ENCODE peak calls at places on chromosomes 5 and 9, in six cellular contexts. A is K562, W is SK-N-SH, D is esophagus muscularis mucosa, Q is stomach, J is A549. N is an unnamed sample.

GRCh38 chr5:134530375-134531077 is 5.1 kb downstream of the JADE2 start:
- DNase-seq in A (no peak), W (no peak), D (no peak), Q (peak), J (no peak), N (no peak)

GRCh38 chr5:892390-893136 is at the start of the genes BRD9 and TRIP13:
- DNase-seq in A (peak), W (peak), D (no peak), Q (peak), J (peak), N (peak)

GRCh38 chr5:14341571-14342225 is 198.6 kb downstream of the TRIO start:
- DNase-seq in A (no peak), W (no peak), D (no peak), Q (no peak), J (no peak), N (no peak)

GRCh38 chr5:36099748-36100147 is 33.1 kb upstream of the UGT3A2 start:
- DNase-seq in A (no peak), W (no peak), D (no peak), Q (no peak), J (no peak), N (no peak)

GRCh38 chr9:88308831-88309230 is 79.4 kb upstream of the SPIN1 start:
- DNase-seq in A (no peak), W (no peak), D (no peak), Q (no peak), J (no peak), N (no peak)

GRCh38 chr9:135069556-135070197 is 17.8 kb upstream of the OLFM1 start:
- DNase-seq in A (no peak), W (no peak), D (no peak), Q (no peak), J (no peak), N (peak)

GRCh38 chr5:105146867-105147266 is 1584.3 kb upstream of the NUDT12 start:
- DNase-seq in A (no peak), W (no peak), D (no peak), Q (no peak), J (no peak), N (no peak)

GRCh38 chr5:72036951-72037350 is 70.3 kb upstream of the MAP1B start:
- DNase-seq in A (no peak), W (no peak), D (no peak), Q (no peak), J (no peak), N (no peak)

GRCh38 chr5:132788508-132788907 is 11.5 kb upstream of the SEPTIN8 start:
- DNase-seq in A (peak), W (no peak), D (no peak), Q (no peak), J (no peak), N (no peak)

GRCh38 chr5:44246986-44247385 is 142.2 kb downstream of the FGF10 start:
- DNase-seq in A (no peak), W (no peak), D (no peak), Q (no peak), J (no peak), N (no peak)

GRCh38 chr5:100791376-100791775 is 111.7 kb downstream of the ST8SIA4 start:
- DNase-seq in A (no peak), W (no peak), D (no peak), Q (no peak), J (no peak), N (no peak)

GRCh38 chr5:1769752-1770442 is 29.7 kb downstream of the MRPL36 start:
- DNase-seq in A (no peak), W (no peak), D (no peak), Q (no peak), J (no peak), N (no peak)

GRCh38 chr5:31889131-31889561 is 250.2 kb downstream of the PDZD2 start:
- DNase-seq in A (no peak), W (no peak), D (no peak), Q (peak), J (no peak), N (no peak)

GRCh38 chr5:82004511-82004910 is 32.7 kb downstream of the ATG10 start:
- DNase-seq in A (no peak), W (no peak), D (no peak), Q (no peak), J (peak), N (no peak)

GRCh38 chr5:53991942-53992341 is 318.4 kb downstream of the ARL15 start:
- DNase-seq in A (peak), W (no peak), D (no peak), Q (no peak), J (peak), N (no peak)

GRCh38 chr5:14809369-14810144 is 62.0 kb downstream of the ANKH start:
- DNase-seq in A (peak), W (no peak), D (no peak), Q (peak), J (peak), N (peak)

GRCh38 chr9:89527084-89527483 is 29.2 kb upstream of the SEMA4D start:
- DNase-seq in A (no peak), W (no peak), D (no peak), Q (peak), J (no peak), N (peak)

GRCh38 chr5:145295236-145295635 is 539.9 kb downstream of the PRELID2 start:
- DNase-seq in A (no peak), W (no peak), D (no peak), Q (no peak), J (no peak), N (no peak)

GRCh38 chr9:81082251-81082650 is 607.1 kb downstream of the TLE1 start:
- DNase-seq in A (no peak), W (no peak), D (no peak), Q (no peak), J (no peak), N (no peak)

GRCh38 chr5:68505917-68506860 is 290.6 kb downstream of the PIK3R1 start:
- DNase-seq in A (peak), W (no peak), D (no peak), Q (no peak), J (peak), N (no peak)

GRCh38 chr5:69531010-69531785 is 28.8 kb upstream of the GTF2H2C start:
- DNase-seq in A (no peak), W (no peak), D (no peak), Q (peak), J (no peak), N (no peak)

GRCh38 chr5:108623826-108624225 is 123.9 kb upstream of the FER start:
- DNase-seq in A (no peak), W (no peak), D (no peak), Q (no peak), J (no peak), N (no peak)

GRCh38 chr5:113029614-113030013 is 53.0 kb downstream of the DCP2 start:
- DNase-seq in A (no peak), W (no peak), D (no peak), Q (no peak), J (no peak), N (no peak)

GRCh38 chr9:18477719-18478118 is 3.8 kb downstream of the ADAMTSL1 start:
- DNase-seq in A (no peak), W (no peak), D (no peak), Q (no peak), J (no peak), N (no peak)

GRCh38 chr9:134328841-134329575 is 2.8 kb downstream of the RXRA start:
- DNase-seq in A (no peak), W (no peak), D (no peak), Q (peak), J (no peak), N (peak)

GRCh38 chr9:133916159-133916541 is 76.0 kb downstream of the VAV2 start:
- DNase-seq in A (no peak), W (no peak), D (no peak), Q (no peak), J (no peak), N (no peak)

GRCh38 chr5:144162686-144163085 is 7.8 kb downstream of the YIPF5 start:
- DNase-seq in A (no peak), W (no peak), D (no peak), Q (no peak), J (no peak), N (no peak)

GRCh38 chr9:79757906-79758669 is 186.3 kb downstream of the TLE4 start:
- DNase-seq in A (no peak), W (no peak), D (no peak), Q (no peak), J (peak), N (no peak)

GRCh38 chr5:148939676-148940075 is 113.3 kb downstream of the ADRB2 start:
- DNase-seq in A (no peak), W (no peak), D (no peak), Q (no peak), J (peak), N (no peak)

GRCh38 chr5:171965740-171966139 is 40.7 kb downstream of the FBXW11 start:
- DNase-seq in A (no peak), W (no peak), D (no peak), Q (no peak), J (no peak), N (no peak)

GRCh38 chr5:161546463-161547301 is at the start of gene GABRB2:
- DNase-seq in A (peak), W (peak), D (no peak), Q (peak), J (peak), N (peak)

GRCh38 chr9:107229146-107229545 is 53.9 kb upstream of the RAD23B start:
- DNase-seq in A (no peak), W (no peak), D (peak), Q (no peak), J (no peak), N (no peak)

GRCh38 chr5:95261369-95262175 is 23.3 kb downstream of the MCTP1 start:
- DNase-seq in A (peak), W (no peak), D (no peak), Q (no peak), J (peak), N (no peak)

GRCh38 chr5:1542755-1543154 is 19.0 kb upstream of the LPCAT1 start:
- DNase-seq in A (no peak), W (no peak), D (no peak), Q (peak), J (peak), N (peak)

GRCh38 chr5:173718469-173718868 is 102.0 kb upstream of the BOD1 start:
- DNase-seq in A (no peak), W (no peak), D (no peak), Q (no peak), J (no peak), N (no peak)

GRCh38 chr9:131734165-131734610 is 5.7 kb downstream of the RAPGEF1 start:
- DNase-seq in A (no peak), W (peak), D (no peak), Q (peak), J (peak), N (peak)

GRCh38 chr9:111598730-111599091 is 736 bp downstream of the PTGR1 start:
- DNase-seq in A (no peak), W (no peak), D (no peak), Q (peak), J (no peak), N (peak)

GRCh38 chr9:111599092-111599947 is at the start of gene PTGR1:
- DNase-seq in A (no peak), W (peak), D (peak), Q (peak), J (peak), N (peak)

GRCh38 chr9:111599948-111600343 is 499 bp upstream of the PTGR1 start:
- DNase-seq in A (no peak), W (no peak), D (no peak), Q (no peak), J (peak), N (no peak)

GRCh38 chr9:111601237-111602018 is 2.0 kb upstream of the PTGR1 start:
- DNase-seq in A (peak), W (no peak), D (no peak), Q (no peak), J (peak), N (no peak)

GRCh38 chr9:111597852-111598729 is 1.4 kb downstream of the PTGR1 start:
- DNase-seq in A (peak), W (peak), D (no peak), Q (peak), J (peak), N (peak)
- H3K27ac ChIP-seq in A (no peak), W (peak), D (peak), Q (peak), J (peak), N (peak)

GRCh38 chr9:78408388-78408787 is 111.5 kb downstream of the PSAT1 start:
- DNase-seq in A (no peak), W (peak), D (no peak), Q (no peak), J (no peak), N (no peak)
- TF ChIP-seq EP300 in A (no peak), W (no peak), D (no peak), Q (no peak), J (no peak), N (no peak)

GRCh38 chr9:118360036-118360435 is 655.8 kb downstream of the TLR4 start:
- DNase-seq in A (no peak), W (no peak), D (no peak), Q (no peak), J (no peak), N (no peak)

GRCh38 chr9:118364266-118365075 is 660.3 kb downstream of the TLR4 start:
- DNase-seq in A (no peak), W (no peak), D (no peak), Q (no peak), J (no peak), N (no peak)

GRCh38 chr9:118366228-118366627 is 662.0 kb downstream of the TLR4 start:
- DNase-seq in A (no peak), W (no peak), D (no peak), Q (no peak), J (no peak), N (no peak)

GRCh38 chr9:118362596-118362995 is 658.4 kb downstream of the TLR4 start:
- DNase-seq in A (no peak), W (no peak), D (no peak), Q (no peak), J (no peak), N (no peak)

DNA sequence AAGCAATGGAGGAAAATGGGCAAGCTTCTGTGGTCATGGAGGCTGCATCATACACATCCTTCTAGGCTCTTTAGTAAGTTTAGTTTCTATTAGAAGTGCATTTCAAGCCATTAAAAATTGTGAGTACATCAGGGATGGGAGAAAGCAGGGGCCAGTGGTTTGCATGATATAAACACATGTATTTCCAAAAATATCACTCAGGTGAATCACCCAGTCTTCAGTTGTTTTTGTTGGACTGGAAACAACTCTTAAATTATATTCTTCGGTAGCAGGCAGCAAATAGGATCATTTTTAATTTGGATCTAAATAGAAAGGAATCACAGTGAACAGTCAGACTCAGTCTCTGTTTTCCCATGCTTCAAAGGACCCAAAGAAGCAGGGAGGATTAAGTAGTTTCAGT is 657.9 kb downstream of the TLR4 start:
- DNase-seq in A (no peak), W (no peak), D (no peak), Q (no peak), J (no peak), N (no peak)
- H3K27ac ChIP-seq in A (no peak), W (no peak), D (no peak), Q (no peak), J (no peak), N (no peak)

GRCh38 chr5:119398713-119399492 is 43.1 kb downstream of the TNFAIP8 start:
- DNase-seq in A (no peak), W (no peak), D (no peak), Q (peak), J (peak), N (peak)
- TF ChIP-seq EP300 in A (no peak), W (no peak), D (no peak), Q (peak), J (no peak), N (no peak)

GRCh38 chr5:136802382-136802781 is 437.0 kb upstream of the TRPC7 start:
- DNase-seq in A (no peak), W (peak), D (peak), Q (no peak), J (peak), N (no peak)

GRCh38 chr5:136805466-136805865 is 440.1 kb upstream of the TRPC7 start:
- DNase-seq in A (no peak), W (no peak), D (no peak), Q (no peak), J (no peak), N (no peak)

GRCh38 chr5:136799806-136800372 is 434.5 kb upstream of the TRPC7 start:
- DNase-seq in A (no peak), W (no peak), D (peak), Q (no peak), J (no peak), N (no peak)
- H3K27ac ChIP-seq in A (no peak), W (no peak), D (no peak), Q (no peak), J (no peak), N (no peak)

GRCh38 chr5:168301593-168302388 is 10.3 kb downstream of the WWC1 start:
- DNase-seq in A (no peak), W (no peak), D (no peak), Q (peak), J (peak), N (peak)
- TF ChIP-seq EP300 in A (no peak), W (peak), D (no peak), Q (no peak), J (peak), N (no peak)

GRCh38 chr9:70121818-70122436 is 78.3 kb downstream of the MAMDC2 start:
- DNase-seq in A (no peak), W (no peak), D (no peak), Q (no peak), J (no peak), N (no peak)

GRCh38 chr9:70123695-70124094 is 80.0 kb downstream of the MAMDC2 start:
- DNase-seq in A (no peak), W (no peak), D (no peak), Q (no peak), J (no peak), N (no peak)

GRCh38 chr9:70120834-70121510 is 77.3 kb downstream of the MAMDC2 start:
- DNase-seq in A (no peak), W (peak), D (peak), Q (no peak), J (peak), N (peak)

GRCh38 chr9:70117835-70118319 is 74.2 kb downstream of the MAMDC2 start:
- DNase-seq in A (no peak), W (no peak), D (no peak), Q (no peak), J (no peak), N (no peak)

GRCh38 chr9:70119786-70120185 is 76.1 kb downstream of the MAMDC2 start:
- DNase-seq in A (no peak), W (no peak), D (no peak), Q (no peak), J (no peak), N (no peak)
- H3K27ac ChIP-seq in A (no peak), W (peak), D (peak), Q (peak), J (no peak), N (peak)

GRCh38 chr5:141714542-141715303 is 32.7 kb upstream of the ARAP3 start:
- DNase-seq in A (no peak), W (no peak), D (no peak), Q (no peak), J (no peak), N (no peak)
- TF ChIP-seq EP300 in A (no peak), W (no peak), D (no peak), Q (no peak), J (no peak), N (no peak)

DNA sequence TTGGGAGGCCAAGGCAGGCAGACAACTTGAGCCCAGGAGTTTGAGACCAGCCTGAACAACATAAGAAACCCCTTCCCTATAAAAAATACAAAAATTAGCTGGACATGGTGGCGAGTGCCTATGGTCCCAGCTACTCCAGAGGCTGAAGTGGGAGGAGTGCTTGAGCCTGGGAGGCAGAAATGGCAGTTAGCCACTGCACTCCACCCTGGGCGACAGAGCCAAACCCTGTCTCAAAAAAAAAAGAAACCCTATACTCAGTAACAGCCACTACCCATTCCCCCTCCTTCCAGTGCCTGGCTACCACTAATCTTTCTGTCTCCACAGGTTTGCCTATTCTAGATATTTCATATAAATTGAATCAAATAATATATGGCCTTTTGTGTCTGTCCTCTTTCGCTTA is 14.3 kb upstream of the SIL1 start:
- DNase-seq in A (no peak), W (no peak), D (no peak), Q (no peak), J (no peak), N (no peak)
- H3K27ac ChIP-seq in A (no peak), W (no peak), D (no peak), Q (no peak), J (no peak), N (no peak)

GRCh38 chr9:32136700-32137339 is 247.6 kb upstream of the ACO1 start:
- DNase-seq in A (no peak), W (peak), D (no peak), Q (no peak), J (peak), N (no peak)
- TF ChIP-seq EP300 in A (no peak), W (no peak), D (no peak), Q (no peak), J (no peak), N (no peak)

N was measured in transverse colon.